ENCODE peak calls at places on chromosomes 5 and 9, in seven cellular contexts. One of them, this sample, is unnamed.
A peak's percentile ranks its signal among the peaks of the same experiment; 100 is the strongest.

GRCh38 chr5:91469517-91470165 is 86.5 kb upstream of the ARRDC3 start:
- DNase-seq in ovary: no peak
- DNase-seq in stomach: no peak
- DNase-seq in GM12892: no peak
- DNase-seq in esophagus squamous epithelium: no peak
- DNase-seq in prostate gland: no peak
- DNase-seq in HepG2: no peak
- DNase-seq in this sample: no peak

GRCh38 chr5:177124486-177124991 is 9.0 kb upstream of the NSD1 start:
- DNase-seq in ovary: no peak
- DNase-seq in stomach: no peak
- DNase-seq in GM12892: no peak
- DNase-seq in esophagus squamous epithelium: no peak
- DNase-seq in prostate gland: no peak
- DNase-seq in HepG2: no peak
- DNase-seq in this sample: no peak

GRCh38 chr5:22896155-22896554 is 43.0 kb upstream of the CDH12 start:
- DNase-seq in ovary: no peak
- DNase-seq in stomach: no peak
- DNase-seq in GM12892: no peak
- DNase-seq in esophagus squamous epithelium: no peak
- DNase-seq in prostate gland: no peak
- DNase-seq in HepG2: no peak
- DNase-seq in this sample: no peak

GRCh38 chr9:105357937-105358336 is 89.9 kb upstream of the FSD1L start:
- DNase-seq in ovary: no peak
- DNase-seq in stomach: no peak
- DNase-seq in GM12892: peak; percentile 21
- DNase-seq in esophagus squamous epithelium: no peak
- DNase-seq in prostate gland: no peak
- DNase-seq in HepG2: no peak
- DNase-seq in this sample: no peak

GRCh38 chr5:148268556-148268955 is at the start of gene SPINK13:
- DNase-seq in ovary: no peak
- DNase-seq in stomach: peak; percentile 37
- DNase-seq in GM12892: no peak
- DNase-seq in esophagus squamous epithelium: no peak
- DNase-seq in prostate gland: no peak
- DNase-seq in HepG2: peak; percentile 36
- DNase-seq in this sample: peak; percentile 57

GRCh38 chr9:126217797-126218196 is 108.8 kb upstream of the MVB12B start:
- DNase-seq in ovary: no peak
- DNase-seq in stomach: no peak
- DNase-seq in GM12892: no peak
- DNase-seq in esophagus squamous epithelium: no peak
- DNase-seq in prostate gland: no peak
- DNase-seq in HepG2: no peak
- DNase-seq in this sample: no peak

GRCh38 chr5:141709704-141710267 is 27.8 kb upstream of the ARAP3 start:
- DNase-seq in ovary: no peak
- DNase-seq in stomach: no peak
- DNase-seq in GM12892: no peak
- DNase-seq in esophagus squamous epithelium: no peak
- DNase-seq in prostate gland: no peak
- DNase-seq in HepG2: no peak
- DNase-seq in this sample: no peak

GRCh38 chr5:111574316-111574715 is 62.0 kb upstream of the STARD4 start:
- DNase-seq in ovary: no peak
- DNase-seq in stomach: no peak
- DNase-seq in GM12892: no peak
- DNase-seq in esophagus squamous epithelium: no peak
- DNase-seq in prostate gland: no peak
- DNase-seq in HepG2: no peak
- DNase-seq in this sample: no peak

GRCh38 chr5:1386274-1386717 is 41.4 kb upstream of the CLPTM1L start:
- DNase-seq in ovary: peak; percentile 57
- DNase-seq in stomach: peak; percentile 85
- DNase-seq in GM12892: peak; percentile 59
- DNase-seq in esophagus squamous epithelium: no peak
- DNase-seq in prostate gland: peak; percentile 74
- DNase-seq in HepG2: no peak
- DNase-seq in this sample: peak; percentile 83

GRCh38 chr9:129773262-129774048 is 20.6 kb upstream of the PTGES start:
- DNase-seq in ovary: no peak
- DNase-seq in stomach: peak; percentile 53
- DNase-seq in GM12892: no peak
- DNase-seq in esophagus squamous epithelium: no peak
- DNase-seq in prostate gland: no peak
- DNase-seq in HepG2: peak; percentile 69
- DNase-seq in this sample: peak; percentile 84

GRCh38 chr9:127092041-127092608 is 30.3 kb downstream of the ANGPTL2 start:
- DNase-seq in ovary: no peak
- DNase-seq in stomach: no peak
- DNase-seq in GM12892: no peak
- DNase-seq in esophagus squamous epithelium: no peak
- DNase-seq in prostate gland: no peak
- DNase-seq in HepG2: no peak
- DNase-seq in this sample: no peak

GRCh38 chr5:171314728-171315385 is 5.8 kb downstream of the TLX3 start:
- DNase-seq in ovary: no peak
- DNase-seq in stomach: no peak
- DNase-seq in GM12892: no peak
- DNase-seq in esophagus squamous epithelium: no peak
- DNase-seq in prostate gland: no peak
- DNase-seq in HepG2: no peak
- DNase-seq in this sample: peak; percentile 42

GRCh38 chr5:148820778-148821395 is 5.5 kb upstream of the ADRB2 start:
- DNase-seq in ovary: no peak
- DNase-seq in stomach: no peak
- DNase-seq in GM12892: no peak
- DNase-seq in esophagus squamous epithelium: no peak
- DNase-seq in prostate gland: no peak
- DNase-seq in HepG2: peak; percentile 13
- DNase-seq in this sample: peak; percentile 47

GRCh38 chr5:55899344-55899743 is 48.2 kb downstream of the IL31RA start:
- DNase-seq in ovary: no peak
- DNase-seq in stomach: no peak
- DNase-seq in GM12892: no peak
- DNase-seq in esophagus squamous epithelium: no peak
- DNase-seq in prostate gland: no peak
- DNase-seq in HepG2: no peak
- DNase-seq in this sample: no peak

GRCh38 chr5:160118349-160119141 is 705 bp downstream of the PWWP2A start:
- DNase-seq in ovary: peak; percentile 64
- DNase-seq in stomach: peak; percentile 47
- DNase-seq in GM12892: peak; percentile 59
- DNase-seq in esophagus squamous epithelium: no peak
- DNase-seq in prostate gland: peak; percentile 51
- DNase-seq in HepG2: no peak
- DNase-seq in this sample: peak; percentile 54

GRCh38 chr9:5113994-5114748 is 71.3 kb downstream of the INSL6 start:
- DNase-seq in ovary: no peak
- DNase-seq in stomach: no peak
- DNase-seq in GM12892: no peak
- DNase-seq in esophagus squamous epithelium: no peak
- DNase-seq in prostate gland: no peak
- DNase-seq in HepG2: no peak
- DNase-seq in this sample: no peak
- TF ChIP-seq POLR2A in ovary: no peak
- TF ChIP-seq POLR2A in stomach: no peak
- TF ChIP-seq POLR2A in GM12892: no peak
- TF ChIP-seq POLR2A in esophagus squamous epithelium: no peak
- TF ChIP-seq POLR2A in prostate gland: no peak
- TF ChIP-seq POLR2A in HepG2: no peak
- TF ChIP-seq POLR2A in this sample: no peak

GRCh38 chr5:132257131-132258101 is at the start of gene PDLIM4:
- DNase-seq in ovary: peak; percentile 75
- DNase-seq in stomach: no peak
- DNase-seq in GM12892: no peak
- DNase-seq in esophagus squamous epithelium: no peak
- DNase-seq in prostate gland: peak; percentile 39
- DNase-seq in HepG2: no peak
- DNase-seq in this sample: no peak
- TF ChIP-seq POLR2A in ovary: peak; percentile 32
- TF ChIP-seq POLR2A in stomach: no peak
- TF ChIP-seq POLR2A in GM12892: no peak
- TF ChIP-seq POLR2A in esophagus squamous epithelium: peak; percentile 45
- TF ChIP-seq POLR2A in prostate gland: peak; percentile 75
- TF ChIP-seq POLR2A in HepG2: no peak
- TF ChIP-seq POLR2A in this sample: no peak

GRCh38 chr9:122095010-122095767 is 2.1 kb upstream of the TTLL11 start:
- DNase-seq in ovary: peak; percentile 41
- DNase-seq in stomach: peak; percentile 66
- DNase-seq in GM12892: no peak
- DNase-seq in esophagus squamous epithelium: no peak
- DNase-seq in prostate gland: peak; percentile 34
- DNase-seq in HepG2: peak; percentile 48
- DNase-seq in this sample: peak; percentile 72

GRCh38 chr9:122091682-122092592 is 1.2 kb downstream of the TTLL11 start:
- DNase-seq in ovary: no peak
- DNase-seq in stomach: no peak
- DNase-seq in GM12892: no peak
- DNase-seq in esophagus squamous epithelium: no peak
- DNase-seq in prostate gland: no peak
- DNase-seq in HepG2: no peak
- DNase-seq in this sample: no peak

GRCh38 chr9:122090287-122090883 is 2.7 kb downstream of the TTLL11 start:
- DNase-seq in ovary: no peak
- DNase-seq in stomach: no peak
- DNase-seq in GM12892: no peak
- DNase-seq in esophagus squamous epithelium: no peak
- DNase-seq in prostate gland: no peak
- DNase-seq in HepG2: peak; percentile 18
- DNase-seq in this sample: no peak

GRCh38 chr9:122090981-122091380 is 2.1 kb downstream of the TTLL11 start:
- DNase-seq in ovary: no peak
- DNase-seq in stomach: no peak
- DNase-seq in GM12892: no peak
- DNase-seq in esophagus squamous epithelium: no peak
- DNase-seq in prostate gland: no peak
- DNase-seq in HepG2: no peak
- DNase-seq in this sample: no peak

GRCh38 chr9:122092611-122093506 is at the start of gene TTLL11:
- DNase-seq in ovary: peak; percentile 96
- DNase-seq in stomach: peak; percentile 98
- DNase-seq in GM12892: peak; percentile 91
- DNase-seq in esophagus squamous epithelium: peak; percentile 92
- DNase-seq in prostate gland: peak; percentile 97
- DNase-seq in HepG2: peak; percentile 85
- DNase-seq in this sample: peak; percentile 96
- TF ChIP-seq POLR2A in ovary: no peak
- TF ChIP-seq POLR2A in stomach: no peak
- TF ChIP-seq POLR2A in GM12892: peak; percentile 55
- TF ChIP-seq POLR2A in esophagus squamous epithelium: peak; percentile 52
- TF ChIP-seq POLR2A in prostate gland: peak; percentile 31
- TF ChIP-seq POLR2A in HepG2: peak; percentile 35
- TF ChIP-seq POLR2A in this sample: peak; percentile 70

DNA sequence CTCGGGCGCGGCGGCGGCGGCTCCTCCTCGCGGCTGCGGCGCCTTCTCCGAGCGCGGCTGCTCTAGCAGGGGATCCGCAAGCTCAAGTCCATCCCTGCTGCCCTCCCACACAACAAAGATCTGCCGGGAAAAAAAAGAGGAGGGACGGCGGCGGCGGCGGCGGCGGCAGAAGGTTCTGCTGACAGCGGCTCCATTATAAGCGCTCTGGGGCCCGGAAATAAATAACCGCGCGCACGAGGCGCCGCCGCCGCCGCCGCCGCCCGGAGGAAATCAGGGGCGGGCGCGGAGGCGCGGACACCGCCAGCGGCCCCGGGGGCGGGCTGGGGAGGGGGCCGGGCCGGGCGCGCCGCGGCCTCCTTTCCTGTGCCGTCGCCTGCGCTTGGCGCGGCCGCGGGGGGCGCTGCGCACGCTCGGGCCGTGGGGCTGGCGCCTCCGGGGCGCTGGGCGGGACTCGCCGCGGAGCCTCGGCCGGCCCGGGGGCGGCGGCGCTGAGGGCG is at the start of gene ANKH:
- DNase-seq in ovary: peak; percentile 81
- DNase-seq in stomach: peak; percentile 82
- DNase-seq in GM12892: peak; percentile 57
- DNase-seq in esophagus squamous epithelium: peak; percentile 16
- DNase-seq in prostate gland: peak; percentile 79
- DNase-seq in HepG2: peak; percentile 51
- DNase-seq in this sample: peak; percentile 85
- TF ChIP-seq POLR2A in ovary: no peak
- TF ChIP-seq POLR2A in stomach: no peak
- TF ChIP-seq POLR2A in GM12892: no peak
- TF ChIP-seq POLR2A in esophagus squamous epithelium: peak; percentile 26
- TF ChIP-seq POLR2A in prostate gland: peak; percentile 18
- TF ChIP-seq POLR2A in HepG2: no peak
- TF ChIP-seq POLR2A in this sample: no peak

GRCh38 chr5:147189109-147189424 is 45.8 kb upstream of the STK32A start:
- DNase-seq in ovary: no peak
- DNase-seq in stomach: no peak
- DNase-seq in GM12892: no peak
- DNase-seq in esophagus squamous epithelium: no peak
- DNase-seq in prostate gland: no peak
- DNase-seq in HepG2: no peak
- DNase-seq in this sample: no peak
- TF ChIP-seq POLR2A in ovary: no peak
- TF ChIP-seq POLR2A in stomach: no peak
- TF ChIP-seq POLR2A in GM12892: no peak
- TF ChIP-seq POLR2A in esophagus squamous epithelium: no peak
- TF ChIP-seq POLR2A in prostate gland: no peak
- TF ChIP-seq POLR2A in HepG2: no peak
- TF ChIP-seq POLR2A in this sample: no peak

DNA sequence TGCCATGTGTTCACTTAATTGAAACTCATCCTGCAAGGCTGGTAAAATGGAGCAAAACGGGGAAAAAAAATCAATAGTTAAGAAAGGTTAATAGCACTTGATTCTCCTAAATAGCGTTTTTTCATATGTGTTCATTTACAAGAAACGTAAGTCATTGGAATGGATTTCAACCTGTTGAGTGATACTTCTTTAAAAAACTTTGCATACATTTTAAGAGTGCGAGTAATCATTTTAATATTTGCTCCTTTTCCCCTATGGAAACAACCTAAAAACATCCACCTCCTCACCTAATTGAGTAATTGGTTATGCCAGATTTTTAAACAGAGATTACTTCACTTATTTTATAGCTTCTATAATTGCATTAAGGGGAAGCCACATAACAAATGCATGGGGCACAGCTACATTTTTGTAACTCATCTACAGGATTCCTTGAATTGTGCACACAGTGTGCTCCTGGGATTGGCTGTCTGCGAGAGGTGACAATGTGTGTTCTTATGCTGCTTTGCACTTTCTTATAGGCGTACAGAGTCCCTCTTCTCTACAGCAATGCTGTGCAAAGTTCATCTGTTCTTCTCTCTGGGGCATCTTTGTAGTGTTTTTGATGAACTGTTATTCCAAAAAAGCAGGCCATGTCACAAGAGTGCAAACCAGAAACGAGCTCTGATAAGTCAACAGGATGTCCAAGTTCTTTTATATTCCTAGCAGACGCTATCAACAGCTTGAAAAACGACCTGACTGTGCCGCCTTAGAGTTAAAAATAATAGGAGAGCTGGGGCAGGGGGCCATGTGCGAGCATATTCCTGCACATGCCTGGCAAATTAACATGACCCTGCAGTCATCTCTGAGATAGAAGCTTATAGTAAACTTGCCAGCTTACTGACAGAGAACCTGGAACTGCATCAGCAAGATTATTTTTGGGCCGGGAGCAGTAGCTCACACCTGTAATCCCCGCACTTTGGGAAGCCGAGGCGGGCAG is 117.9 kb downstream of the GOLPH3 start:
- DNase-seq in ovary: no peak
- DNase-seq in stomach: no peak
- DNase-seq in GM12892: no peak
- DNase-seq in esophagus squamous epithelium: no peak
- DNase-seq in prostate gland: no peak
- DNase-seq in HepG2: no peak
- DNase-seq in this sample: no peak
- TF ChIP-seq POLR2A in ovary: no peak
- TF ChIP-seq POLR2A in stomach: no peak
- TF ChIP-seq POLR2A in GM12892: no peak
- TF ChIP-seq POLR2A in esophagus squamous epithelium: no peak
- TF ChIP-seq POLR2A in prostate gland: no peak
- TF ChIP-seq POLR2A in HepG2: no peak
- TF ChIP-seq POLR2A in this sample: no peak

This sample was measured in body of pancreas.